ENCODE peak calls at places on chromosomes 7 and 10, in nine cellular contexts. W, Q, C, Y, A, V, X, R and B are unnamed samples.
A peak's percentile ranks its signal among the peaks of the same experiment; 100 is the strongest.

GRCh38 chr10:71444284-71445054 is 47.7 kb downstream of the CDH23 start:
- DNase-seq in W (no peak), Q (no peak), C (no peak), Y (no peak), A (no peak), V (no peak), X (no peak), R (no peak), B (no peak)

GRCh38 chr10:22590115-22590514 is 124.3 kb downstream of the PIP4K2A start:
- DNase-seq in W (no peak), Q (no peak), C (no peak), Y (no peak), A (no peak), V (peak; percentile 40), X (no peak), R (no peak), B (no peak)

GRCh38 chr7:129225206-129225930 is 538 bp downstream of the AHCYL2 start:
- DNase-seq in W (peak; percentile 65), Q (peak; percentile 53), C (peak; percentile 40), Y (peak; percentile 71), A (peak; percentile 88), V (peak; percentile 73), X (peak; percentile 77), R (peak; percentile 48), B (peak; percentile 35)

GRCh38 chr10:97399843-97400545 is 1.1 kb downstream of the RRP12 start:
- DNase-seq in W (peak; percentile 71), Q (no peak), C (peak; percentile 81), Y (peak; percentile 71), A (peak; percentile 81), V (peak; percentile 87), X (peak; percentile 78), R (peak; percentile 76), B (peak; percentile 14)

GRCh38 chr7:82841828-82842227 is 320.9 kb downstream of the PCLO start:
- DNase-seq in W (no peak), Q (no peak), C (no peak), Y (no peak), A (no peak), V (no peak), X (no peak), R (peak; percentile 32), B (no peak)

GRCh38 chr10:31075434-31075833 is 43.8 kb upstream of the ZNF438 start:
- DNase-seq in W (no peak), Q (no peak), C (peak; percentile 64), Y (no peak), A (no peak), V (peak; percentile 93), X (no peak), R (peak; percentile 99), B (no peak)

GRCh38 chr7:2497500-2498336 is 21.5 kb upstream of the GRIFIN start:
- DNase-seq in W (no peak), Q (no peak), C (no peak), Y (no peak), A (no peak), V (no peak), X (no peak), R (no peak), B (no peak)

GRCh38 chr7:101814081-101814995 is 3.1 kb upstream of the CUX1 start:
- DNase-seq in W (peak; percentile 72), Q (peak; percentile 49), C (peak; percentile 17), Y (peak; percentile 87), A (peak; percentile 88), V (peak; percentile 76), X (peak; percentile 81), R (peak; percentile 33), B (peak; percentile 34)

GRCh38 chr10:13586676-13587355 is at the start of gene PRPF18:
- DNase-seq in W (peak; percentile 94), Q (peak; percentile 94), C (peak; percentile 94), Y (peak; percentile 94), A (peak; percentile 98), V (peak; percentile 94), X (peak; percentile 96), R (peak; percentile 90), B (peak; percentile 90)

GRCh38 chr7:4725014-4725951 is 43.2 kb downstream of the FOXK1 start:
- DNase-seq in W (peak; percentile 51), Q (peak; percentile 86), C (peak; percentile 51), Y (no peak), A (peak; percentile 93), V (peak; percentile 96), X (peak; percentile 90), R (peak; percentile 95), B (peak; percentile 84)

GRCh38 chr10:98411166-98411565 is 3.8 kb downstream of the PYROXD2 start:
- DNase-seq in W (no peak), Q (no peak), C (no peak), Y (no peak), A (no peak), V (no peak), X (no peak), R (no peak), B (no peak)

GRCh38 chr7:148394582-148394981 is 196.0 kb upstream of the C7orf33 start:
- DNase-seq in W (no peak), Q (no peak), C (no peak), Y (no peak), A (no peak), V (no peak), X (no peak), R (no peak), B (no peak)

GRCh38 chr7:126702242-126703016 is 550.3 kb downstream of the GRM8 start:
- DNase-seq in W (no peak), Q (no peak), C (peak; percentile 9), Y (no peak), A (no peak), V (no peak), X (no peak), R (peak; percentile 89), B (no peak)

GRCh38 chr10:52652431-52653220 is 120.0 kb downstream of the MBL2 start:
- DNase-seq in W (no peak), Q (no peak), C (no peak), Y (no peak), A (no peak), V (peak; percentile 32), X (no peak), R (peak; percentile 52), B (no peak)

GRCh38 chr7:87129332-87129731 is 22.9 kb upstream of the DMTF1 start:
- DNase-seq in W (no peak), Q (no peak), C (no peak), Y (no peak), A (no peak), V (no peak), X (no peak), R (no peak), B (no peak)

GRCh38 chr7:680411-681127 is 45.9 kb upstream of the DNAAF5 start:
- DNase-seq in W (no peak), Q (no peak), C (no peak), Y (no peak), A (peak; percentile 68), V (no peak), X (no peak), R (no peak), B (no peak)

GRCh38 chr7:684416-684815 is 42.1 kb upstream of the DNAAF5 start:
- DNase-seq in W (no peak), Q (no peak), C (no peak), Y (no peak), A (peak; percentile 39), V (no peak), X (peak; percentile 17), R (no peak), B (no peak)

GRCh38 chr7:682810-683209 is 43.7 kb upstream of the DNAAF5 start:
- DNase-seq in W (no peak), Q (no peak), C (no peak), Y (no peak), A (peak; percentile 36), V (no peak), X (no peak), R (no peak), B (no peak)

GRCh38 chr7:683526-684205 is 42.8 kb upstream of the DNAAF5 start:
- DNase-seq in W (no peak), Q (no peak), C (no peak), Y (no peak), A (peak; percentile 62), V (no peak), X (peak; percentile 43), R (no peak), B (no peak)

GRCh38 chr7:681551-682307 is 44.8 kb upstream of the DNAAF5 start:
- DNase-seq in W (no peak), Q (no peak), C (no peak), Y (no peak), A (peak; percentile 49), V (no peak), X (no peak), R (no peak), B (no peak)
- H3K9me3 ChIP-seq in W (no peaks in the 10 kb centered on the region), Q (peaks cover 3% of the 10 kb centered on the region), C (peaks cover 17% of the 10 kb centered on the region), Y (peaks cover 37% of the 10 kb centered on the region), A (no peaks in the 10 kb centered on the region), V (no peaks in the 10 kb centered on the region), X (peaks cover 20% of the 10 kb centered on the region), R (no peaks in the 10 kb centered on the region), B (no peaks in the 10 kb centered on the region)

DNA sequence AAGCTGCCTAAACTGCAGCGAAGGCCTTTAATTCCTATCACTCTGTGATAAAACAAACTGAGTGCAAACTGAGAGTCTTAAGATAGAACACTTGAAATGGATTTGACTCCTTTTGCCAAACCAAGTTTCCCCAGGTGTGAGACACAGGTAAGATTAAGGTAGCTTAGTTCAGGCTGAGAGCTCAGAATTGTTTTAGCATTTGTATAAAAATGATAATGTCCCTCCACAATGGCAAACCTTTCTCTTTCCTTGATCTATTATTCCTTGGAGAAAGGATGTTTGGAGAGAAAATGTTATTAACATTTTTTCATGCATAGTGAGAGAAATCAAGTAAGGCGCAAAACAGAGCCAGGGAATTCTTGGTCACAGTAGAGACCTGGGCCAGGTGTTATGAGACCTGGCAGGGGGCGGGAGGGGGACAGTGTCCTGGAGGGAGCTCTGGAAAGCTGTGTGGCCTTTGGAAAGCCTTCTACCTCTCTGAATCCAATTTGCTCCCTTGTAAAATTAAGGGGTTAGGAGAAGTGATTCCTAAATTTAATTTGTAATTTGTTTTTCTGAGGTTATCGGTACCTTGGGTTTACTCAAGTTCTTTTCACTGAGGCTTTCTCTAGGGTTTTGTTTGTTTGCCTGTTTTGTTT is 920.6 kb downstream of the TYW1 start:
- DNase-seq in W (no peak), Q (no peak), C (no peak), Y (no peak), A (no peak), V (no peak), X (no peak), R (no peak), B (no peak)
- H3K4me3 ChIP-seq in W (no peak overlapping the region), Q (no peak overlapping the region), C (no peak overlapping the region), Y (no peak overlapping the region), A (no peak overlapping the region), V (no peak overlapping the region), X (no peak overlapping the region), R (no peak overlapping the region), B (no peak overlapping the region)

GRCh38 chr10:37721100-37721499 is 136.3 kb downstream of the ZNF248 start:
- DNase-seq in W (no peak), Q (no peak), C (no peak), Y (no peak), A (no peak), V (no peak), X (no peak), R (no peak), B (no peak)
- H3K9me3 ChIP-seq in W (no peaks in the 10 kb centered on the region), Q (no peaks in the 10 kb centered on the region), C (peaks cover 23% of the 10 kb centered on the region), Y (no peaks in the 10 kb centered on the region), A (peaks cover 2% of the 10 kb centered on the region), V (no peaks in the 10 kb centered on the region), X (peaks cover 9% of the 10 kb centered on the region), R (no peaks in the 10 kb centered on the region), B (no peaks in the 10 kb centered on the region)

DNA sequence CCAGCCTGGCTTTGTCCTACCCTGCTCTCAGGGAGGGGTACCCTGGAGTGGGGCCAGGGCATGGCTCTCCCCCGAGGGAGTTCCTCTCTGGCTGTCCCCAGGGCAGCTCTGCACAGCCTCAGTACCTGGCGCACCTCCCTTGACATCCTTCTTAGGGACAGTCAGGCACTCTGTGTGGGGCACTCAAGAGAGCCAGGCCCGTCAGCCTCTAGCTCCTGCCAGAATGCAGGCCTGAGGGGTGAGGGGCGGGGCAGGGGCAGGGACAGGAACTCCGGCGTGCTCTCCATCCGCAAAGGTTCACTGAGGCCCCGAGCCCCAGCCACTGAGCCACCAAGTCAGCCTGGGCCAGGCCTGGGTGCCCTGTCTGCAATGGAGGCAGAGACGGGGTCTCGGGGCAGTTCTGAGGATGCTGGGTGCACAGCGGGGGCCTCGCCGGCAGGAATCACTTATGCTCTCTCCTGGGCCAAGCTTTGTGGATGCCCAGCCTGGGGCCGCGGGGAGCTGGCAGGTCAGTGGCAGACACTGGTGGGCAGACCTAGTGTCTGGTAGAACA is 10.1 kb downstream of the LIMK1 start:
- DNase-seq in W (no peak), Q (no peak), C (no peak), Y (peak; percentile 50), A (no peak), V (no peak), X (no peak), R (no peak), B (no peak)
- H3K4me3 ChIP-seq in W (peak overlapping the region; percentile 24), Q (peak overlapping the region; percentile 48), C (no peak overlapping the region), Y (peak overlapping the region; percentile 73), A (no peak overlapping the region), V (no peak overlapping the region), X (peak overlapping the region; percentile 55), R (no peak overlapping the region), B (no peak overlapping the region)